ENCODE peak calls at places on chromosomes 6 and 20, in nine cellular contexts. N is fibroblast of mammary gland, S is colonic mucosa, H is GM23248, G is kidney epithelial cell, J is fibroblast of lung, I is GM12865, U is GM06990, F is fibroblast of the aortic adventitia. A is an unnamed sample.

GRCh38 chr20:38221041-38221589 is 39.4 kb downstream of the KIAA1755 start:
- DNase-seq in N (peak; percentile 50), S (peak; percentile 65), H (peak; percentile 68), G (no peak), J (peak; percentile 39), I (peak; percentile 64), U (peak; percentile 63), F (peak; percentile 61), A (peak; percentile 58)

GRCh38 chr6:164749126-164749758 is 560.2 kb downstream of the C6orf118 start:
- DNase-seq in N (peak; percentile 55), S (no peak), H (peak; percentile 60), G (peak; percentile 48), J (peak; percentile 94), I (no peak), U (no peak), F (peak; percentile 34), A (peak; percentile 7)

GRCh38 chr6:89313006-89313405 is 2.1 kb downstream of the GABRR2 start:
- DNase-seq in N (peak; percentile 91), S (no peak), H (peak; percentile 98), G (no peak), J (peak; percentile 94), I (no peak), U (no peak), F (peak; percentile 88), A (peak; percentile 65)

GRCh38 chr6:126661646-126662045 is 321.7 kb downstream of the CENPW start:
- DNase-seq in N (peak; percentile 92), S (no peak), H (peak; percentile 92), G (peak; percentile 2), J (peak; percentile 77), I (no peak), U (no peak), F (peak; percentile 88), A (peak; percentile 18)

GRCh38 chr6:154441995-154442310 is 68.5 kb downstream of the CNKSR3 start:
- DNase-seq in N (no peak), S (no peak), H (no peak), G (no peak), J (no peak), I (no peak), U (no peak), F (no peak), A (no peak)

GRCh38 chr6:25050356-25050755 is 114.6 kb upstream of the RIPOR2 start:
- DNase-seq in N (peak; percentile 86), S (no peak), H (peak; percentile 65), G (peak; percentile 25), J (peak; percentile 91), I (no peak), U (peak; percentile 40), F (peak; percentile 30), A (peak; percentile 65)

GRCh38 chr6:128252293-128253176 is 267.9 kb downstream of the PTPRK start:
- DNase-seq in N (no peak), S (no peak), H (no peak), G (no peak), J (peak; percentile 50), I (no peak), U (no peak), F (no peak), A (no peak)

GRCh38 chr6:26464014-26464413 is 6.3 kb downstream of the BTN2A1 start:
- DNase-seq in N (no peak), S (no peak), H (no peak), G (no peak), J (no peak), I (peak; percentile 27), U (no peak), F (no peak), A (no peak)

GRCh38 chr6:151576658-151577057 is 82.8 kb downstream of the CCDC170 start:
- DNase-seq in N (no peak), S (no peak), H (no peak), G (no peak), J (peak; percentile 20), I (no peak), U (no peak), F (no peak), A (no peak)

GRCh38 chr6:121635355-121635754 is 199.9 kb downstream of the GJA1 start:
- DNase-seq in N (no peak), S (no peak), H (no peak), G (no peak), J (no peak), I (no peak), U (no peak), F (no peak), A (no peak)

GRCh38 chr6:118565317-118565960 is 17.3 kb downstream of the PLN start:
- DNase-seq in N (no peak), S (no peak), H (no peak), G (no peak), J (peak; percentile 21), I (peak; percentile 81), U (peak; percentile 59), F (no peak), A (peak; percentile 65)

GRCh38 chr6:13848553-13849150 is 34.3 kb upstream of the MCUR1 start:
- DNase-seq in N (no peak), S (no peak), H (no peak), G (no peak), J (peak; percentile 25), I (no peak), U (no peak), F (no peak), A (no peak)

GRCh38 chr6:148470141-148470540 is 127.5 kb downstream of the SASH1 start:
- DNase-seq in N (no peak), S (no peak), H (no peak), G (no peak), J (no peak), I (no peak), U (no peak), F (no peak), A (no peak)

GRCh38 chr6:43076928-43077809 is 1.1 kb downstream of the PTK7 start:
- DNase-seq in N (peak; percentile 44), S (peak; percentile 35), H (peak; percentile 72), G (no peak), J (peak; percentile 67), I (no peak), U (no peak), F (peak; percentile 35), A (peak; percentile 67)

GRCh38 chr6:2127484-2127911 is 117.9 kb downstream of the GMDS start:
- DNase-seq in N (no peak), S (no peak), H (no peak), G (no peak), J (no peak), I (peak; percentile 12), U (peak; percentile 63), F (no peak), A (no peak)

GRCh38 chr6:12336121-12336971 is 46.2 kb downstream of the EDN1 start:
- DNase-seq in N (no peak), S (no peak), H (no peak), G (no peak), J (no peak), I (peak; percentile 73), U (no peak), F (no peak), A (no peak)

GRCh38 chr20:54123587-54124180 is 50.1 kb downstream of the CYP24A1 start:
- DNase-seq in N (peak; percentile 98), S (peak; percentile 76), H (peak; percentile 98), G (peak; percentile 100), J (peak; percentile 99), I (no peak), U (no peak), F (peak; percentile 87), A (peak; percentile 100)

GRCh38 chr20:54284928-54285704 is 77.2 kb downstream of the PFDN4 start:
- DNase-seq in N (peak; percentile 40), S (no peak), H (peak; percentile 30), G (no peak), J (peak; percentile 65), I (no peak), U (no peak), F (no peak), A (peak; percentile 25)

GRCh38 chr6:88360203-88360797 is 194.2 kb upstream of the CNR1 start:
- DNase-seq in N (peak; percentile 95), S (no peak), H (peak; percentile 83), G (no peak), J (peak; percentile 86), I (no peak), U (no peak), F (peak; percentile 86), A (peak; percentile 42)

DNA sequence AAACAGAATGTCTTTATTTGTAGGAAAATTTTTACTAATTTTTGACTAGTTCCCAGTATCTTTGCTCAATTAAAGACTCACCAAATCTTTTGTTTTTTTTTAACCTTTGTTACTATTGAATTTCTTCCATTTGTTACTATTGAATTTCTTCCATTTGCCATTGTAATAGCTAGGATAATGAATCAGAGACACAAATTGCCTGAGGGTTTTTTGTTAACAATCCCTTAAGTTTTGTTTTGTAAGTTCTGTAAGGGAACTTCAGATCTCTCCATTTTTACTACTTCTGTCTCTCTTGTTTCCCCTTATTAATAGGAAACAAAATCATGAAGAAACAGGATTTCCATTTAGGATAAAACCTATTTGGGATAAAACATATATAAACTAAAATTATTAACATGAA is 104.3 kb downstream of the MAP3K4 start:
- DNase-seq in N (no peak), S (no peak), H (peak; percentile 40), G (no peak), J (no peak), I (no peak), U (no peak), F (no peak), A (peak; percentile 58)
- H3K4me3 ChIP-seq in N (no peak overlapping the region), S (no peak overlapping the region), H (no peak overlapping the region), G (no peak overlapping the region), J (no peak overlapping the region), I (no peak overlapping the region), U (no peak overlapping the region), F (no peak overlapping the region), A (no peak overlapping the region)

GRCh38 chr6:158604048-158604406 is 40.5 kb downstream of the DYNLT1 start:
- DNase-seq in N (no peak), S (no peak), H (no peak), G (no peak), J (no peak), I (no peak), U (no peak), F (no peak), A (no peak)
- H3K4me3 ChIP-seq in N (no peak overlapping the region), S (no peak overlapping the region), H (no peak overlapping the region), G (no peak overlapping the region), J (no peak overlapping the region), I (no peak overlapping the region), U (no peak overlapping the region), F (no peak overlapping the region), A (no peak overlapping the region)

DNA sequence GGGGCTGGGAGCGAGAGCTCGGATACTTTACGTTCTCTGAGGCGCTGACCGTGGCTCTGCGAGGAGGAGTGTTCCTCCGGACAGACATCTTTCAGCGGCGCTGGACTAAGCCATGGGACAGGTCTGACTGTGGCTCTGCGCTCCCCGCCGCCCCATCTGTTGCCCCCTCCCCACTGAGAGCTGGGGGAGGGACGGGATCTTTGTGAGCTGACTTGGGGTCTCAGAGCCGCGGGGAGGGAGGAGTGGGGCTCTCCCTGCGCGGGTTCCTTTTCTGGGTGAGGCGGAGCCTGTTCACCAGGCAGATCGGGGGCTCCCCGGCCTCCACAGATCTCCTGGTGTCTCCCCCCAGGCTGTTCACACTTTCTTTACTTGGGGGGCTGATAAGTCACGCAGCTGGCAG is 11.3 kb upstream of the GATA5 start:
- DNase-seq in N (no peak), S (no peak), H (no peak), G (no peak), J (no peak), I (no peak), U (no peak), F (no peak), A (no peak)
- H3K4me3 ChIP-seq in N (no peak overlapping the region), S (no peak overlapping the region), H (no peak overlapping the region), G (no peak overlapping the region), J (no peak overlapping the region), I (no peak overlapping the region), U (no peak overlapping the region), F (no peak overlapping the region), A (no peak overlapping the region)

GRCh38 chr20:41316602-41317535 is 662 bp downstream of the ZHX3 start:
- DNase-seq in N (peak; percentile 91), S (peak; percentile 89), H (peak; percentile 92), G (peak; percentile 67), J (peak; percentile 95), I (peak; percentile 69), U (peak; percentile 82), F (peak; percentile 86), A (peak; percentile 80)
- H3K4me3 ChIP-seq in N (peak overlapping the region; percentile 74), S (peak overlapping the region; percentile 82), H (peak overlapping the region; percentile 84), G (peak overlapping the region; percentile 87), J (peak overlapping the region; percentile 83), I (peak overlapping the region; percentile 77), U (peak overlapping the region; percentile 67), F (peak overlapping the region; percentile 92), A (peak overlapping the region; percentile 60)

A was measured in epithelial cell of esophagus.